ENCODE peak calls at places on chromosomes 13 and 19, in seven cellular contexts. Q is H1, G is GM23338, T is HepG2, E is endothelial cell of umbilical vein, K is GM12878, U is K562. I is an unnamed sample.

GRCh38 chr13:53137777-53138176 is 109.2 kb downstream of the OLFM4 start:
- DNase-seq in Q (no peak), G (no peak), T (no peak), E (no peak), K (no peak), U (no peak), I (no peak)

GRCh38 chr13:87234981-87235380 is 436.2 kb upstream of the SLITRK5 start:
- DNase-seq in Q (no peak), G (no peak), T (no peak), E (no peak), K (no peak), U (no peak), I (no peak)

GRCh38 chr13:100542546-100543156 is 45.9 kb downstream of the GGACT start:
- DNase-seq in Q (no peak), G (peak; percentile 61), T (peak; percentile 35), E (peak; percentile 52), K (peak; percentile 43), U (peak; percentile 10), I (no peak)

GRCh38 chr19:41720103-41720502 is 11.7 kb downstream of the CEACAM5 start:
- DNase-seq in Q (no peak), G (no peak), T (no peak), E (no peak), K (no peak), U (no peak), I (no peak)

GRCh38 chr13:48726711-48727110 is 73.0 kb downstream of the CYSLTR2 start:
- DNase-seq in Q (no peak), G (no peak), T (no peak), E (no peak), K (no peak), U (no peak), I (no peak)

GRCh38 chr13:67077132-67077531 is 153.0 kb downstream of the PCDH9 start:
- DNase-seq in Q (no peak), G (no peak), T (no peak), E (no peak), K (no peak), U (no peak), I (no peak)

GRCh38 chr13:90551253-90551652 is 796.2 kb upstream of the MIR17HG start:
- DNase-seq in Q (no peak), G (no peak), T (no peak), E (no peak), K (no peak), U (no peak), I (no peak)

GRCh38 chr13:40813662-40814454 is 24.4 kb downstream of the SLC25A15 start:
- DNase-seq in Q (no peak), G (peak; percentile 78), T (peak; percentile 30), E (peak; percentile 16), K (no peak), U (no peak), I (no peak)

GRCh38 chr13:73870036-73870741 is 264.0 kb downstream of the KLF12 start:
- DNase-seq in Q (no peak), G (no peak), T (no peak), E (no peak), K (no peak), U (no peak), I (no peak)

GRCh38 chr13:76882431-76882830 is 3.8 kb downstream of the KCTD12 start:
- DNase-seq in Q (no peak), G (no peak), T (no peak), E (peak; percentile 62), K (no peak), U (no peak), I (no peak)

GRCh38 chr13:113786262-113786841 is 27.3 kb downstream of the TMEM255B start:
- DNase-seq in Q (no peak), G (no peak), T (no peak), E (peak; percentile 44), K (no peak), U (no peak), I (no peak)

GRCh38 chr19:44757735-44758505 is 9.4 kb downstream of the BCL3 start:
- DNase-seq in Q (no peak), G (peak; percentile 82), T (no peak), E (peak; percentile 53), K (no peak), U (no peak), I (no peak)

GRCh38 chr13:25857830-25858229 is 194.0 kb downstream of the SHISA2 start:
- DNase-seq in Q (no peak), G (no peak), T (no peak), E (no peak), K (no peak), U (no peak), I (no peak)

GRCh38 chr19:50025794-50026549 is at the start of gene ZNF473:
- DNase-seq in Q (peak; percentile 77), G (peak; percentile 98), T (peak; percentile 92), E (no peak), K (no peak), U (peak; percentile 84), I (no peak)

GRCh38 chr19:40365613-40366401 is 17.3 kb downstream of the PLD3 start:
- DNase-seq in Q (peak; percentile 70), G (peak; percentile 91), T (no peak), E (peak; percentile 89), K (no peak), U (peak; percentile 98), I (no peak)
- TF ChIP-seq POLR2AphosphoS5 in Q (peak; percentile 17), G (peak; percentile 78), T (no peak), E (peak; percentile 71), K (no peak), U (peak; percentile 40), I (peak; percentile 91)

GRCh38 chr19:54415901-54416621 is 797 bp downstream of the TTYH1 start:
- DNase-seq in Q (no peak), G (no peak), T (no peak), E (no peak), K (no peak), U (no peak), I (no peak)
- TF ChIP-seq EZH2 in Q (no peak), G (no peak), T (no peak), E (peak; percentile 78), K (no peak), U (no peak), I (no peak)

DNA sequence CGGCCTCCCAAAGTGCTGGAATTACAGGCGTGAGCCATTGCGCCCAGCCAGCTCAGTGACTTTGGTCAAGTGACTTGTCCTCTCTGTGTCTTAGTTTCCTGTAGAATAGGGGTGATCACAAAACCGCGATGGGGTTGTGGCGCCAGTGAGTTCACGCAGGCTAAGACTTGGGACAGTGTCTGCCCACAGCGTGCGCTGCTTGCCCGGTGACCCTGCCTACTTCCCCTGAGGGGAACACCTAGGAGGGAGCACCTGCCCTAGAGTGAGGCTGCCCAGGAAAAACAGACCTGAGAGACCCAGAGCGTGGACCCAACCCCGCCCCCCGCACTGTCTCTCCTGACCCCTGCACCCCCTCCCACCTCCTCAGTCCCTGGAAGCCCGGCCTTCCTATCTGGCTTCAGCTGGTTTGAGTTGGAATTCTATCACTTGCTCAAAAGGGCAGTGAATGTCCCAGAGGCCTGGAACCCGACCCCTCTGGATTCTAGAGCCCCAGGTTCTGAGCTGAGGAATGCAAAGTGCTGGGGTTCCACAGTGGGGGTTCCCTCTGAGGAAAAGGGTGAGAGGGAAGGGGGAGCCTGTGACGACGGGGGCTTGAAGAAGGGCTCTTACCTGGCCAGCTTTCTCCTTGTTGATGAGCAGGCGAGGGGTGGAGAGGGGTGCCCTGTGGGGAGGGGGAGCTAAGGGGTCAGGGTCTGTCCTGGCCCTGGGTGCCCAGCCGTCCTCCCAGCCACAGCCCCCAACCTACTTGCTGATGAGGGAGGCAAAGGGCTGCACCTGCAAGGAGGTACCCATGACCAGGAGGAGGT is 2.2 kb upstream of the RINL start:
- DNase-seq in Q (no peak), G (peak; percentile 62), T (no peak), E (no peak), K (no peak), U (no peak), I (no peak)
- TF ChIP-seq POLR2AphosphoS5 in Q (no peak), G (no peak), T (no peak), E (no peak), K (no peak), U (no peak), I (no peak)

GRCh38 chr19:39265321-39265916 is 2.8 kb upstream of the IFNL2 start:
- DNase-seq in Q (no peak), G (peak; percentile 73), T (no peak), E (no peak), K (no peak), U (no peak), I (no peak)
- TF ChIP-seq EZH2 in Q (no peak), G (peak; percentile 71), T (no peak), E (no peak), K (no peak), U (no peak), I (no peak)